ENCODE peak calls at places on chromosomes 7 and 10, in four cellular contexts. L is CD8-positive, alpha-beta memory T cell; M is lower lobe of right lung; W is GM23248. E is an unnamed sample.

GRCh38 chr10:58322072-58322834 is 12.6 kb upstream of the UBE2D1 start:
- DNase-seq in L (no peak), M (no peak), W (no peak), E (no peak)

GRCh38 chr10:30182191-30183075 is 123.0 kb upstream of the JCAD start:
- DNase-seq in L (no peak), M (no peak), W (peak; percentile 95), E (no peak)

GRCh38 chr7:2860627-2861133 is 16.6 kb upstream of the GNA12 start:
- DNase-seq in L (no peak), M (no peak), W (no peak), E (peak; percentile 43)

GRCh38 chr10:25339966-25340365 is 165.2 kb downstream of the GPR158 start:
- DNase-seq in L (no peak), M (no peak), W (no peak), E (no peak)

GRCh38 chr10:102777696-102778530 is 34.2 kb downstream of the WBP1L start:
- DNase-seq in L (no peak), M (no peak), W (no peak), E (no peak)

GRCh38 chr7:44157116-44158059 is 16.3 kb upstream of the MYL7 start:
- DNase-seq in L (no peak), M (no peak), W (no peak), E (no peak)

GRCh38 chr10:118220346-118220745 is 121.8 kb downstream of the FAM204A start:
- DNase-seq in L (no peak), M (no peak), W (no peak), E (no peak)

GRCh38 chr7:134051020-134051419 is 76.1 kb upstream of the LRGUK start:
- DNase-seq in L (no peak), M (no peak), W (no peak), E (no peak)

GRCh38 chr10:8070440-8070839 is 16.0 kb downstream of the GATA3 start:
- DNase-seq in L (no peak), M (no peak), W (no peak), E (peak; percentile 36)

GRCh38 chr7:133339772-133340171 is 86.9 kb downstream of the EXOC4 start:
- DNase-seq in L (no peak), M (no peak), W (no peak), E (no peak)

GRCh38 chr7:1924185-1924817 is 254.2 kb downstream of the ELFN1 start:
- DNase-seq in L (peak; percentile 42), M (no peak), W (no peak), E (no peak)

GRCh38 chr10:125115409-125115808 is 45.0 kb downstream of the CTBP2 start:
- DNase-seq in L (no peak), M (no peak), W (no peak), E (no peak)

GRCh38 chr7:79425665-79426064 is 27.8 kb downstream of the MAGI2 start:
- DNase-seq in L (no peak), M (no peak), W (no peak), E (no peak)

GRCh38 chr7:146655928-146656797 is 539.6 kb downstream of the CNTNAP2 start:
- DNase-seq in L (no peak), M (no peak), W (no peak), E (no peak)

GRCh38 chr7:69599211-69599878 is 1.1 kb downstream of the AUTS2 start:
- DNase-seq in L (no peak), M (no peak), W (peak; percentile 41), E (peak; percentile 67)

GRCh38 chr7:158087196-158087595 is 500.4 kb downstream of the PTPRN2 start:
- DNase-seq in L (no peak), M (peak; percentile 14), W (no peak), E (peak; percentile 21)

GRCh38 chr10:118844731-118845573 is 90.2 kb upstream of the CACUL1 start:
- DNase-seq in L (no peak), M (no peak), W (no peak), E (no peak)

GRCh38 chr7:28505014-28505413 is 92.7 kb downstream of the CREB5 start:
- DNase-seq in L (no peak), M (no peak), W (no peak), E (no peak)

GRCh38 chr10:30227481-30227880 is 121.6 kb downstream of the MTPAP start:
- DNase-seq in L (no peak), M (no peak), W (peak; percentile 61), E (no peak)

GRCh38 chr10:131195552-131196159 is 115.9 kb downstream of the TCERG1L start:
- DNase-seq in L (no peak), M (no peak), W (no peak), E (peak; percentile 56)

GRCh38 chr10:30607814-30608213 is 21.7 kb downstream of the LYZL2 start:
- DNase-seq in L (no peak), M (no peak), W (no peak), E (no peak)

GRCh38 chr10:373015-373414 is 237.8 kb downstream of the ZMYND11 start:
- DNase-seq in L (no peak), M (no peak), W (peak; percentile 50), E (no peak)

GRCh38 chr10:119489572-119490326 is 52.8 kb downstream of the RGS10 start:
- DNase-seq in L (peak; percentile 73), M (no peak), W (peak; percentile 54), E (peak; percentile 71)

GRCh38 chr7:155198206-155198892 is 99.3 kb upstream of the INSIG1 start:
- DNase-seq in L (no peak), M (no peak), W (no peak), E (no peak)

GRCh38 chr10:3154661-3155060 is 17.9 kb downstream of the PITRM1 start:
- DNase-seq in L (no peak), M (no peak), W (no peak), E (no peak)

GRCh38 chr7:16851829-16852228 is 30.0 kb downstream of the AGR3 start:
- DNase-seq in L (no peak), M (no peak), W (no peak), E (no peak)

GRCh38 chr7:1448958-1449357 is 10.3 kb downstream of the MICALL2 start:
- DNase-seq in L (no peak), M (no peak), W (no peak), E (no peak)

GRCh38 chr7:134186801-134187200 is 59.7 kb downstream of the LRGUK start:
- DNase-seq in L (no peak), M (no peak), W (no peak), E (no peak)

GRCh38 chr10:7953447-7953846 is 101.0 kb upstream of the GATA3 start:
- DNase-seq in L (no peak), M (no peak), W (no peak), E (no peak)

GRCh38 chr7:102101111-102101551 is 185.5 kb upstream of the SH2B2 start:
- DNase-seq in L (no peak), M (no peak), W (no peak), E (no peak)

GRCh38 chr10:86252573-86252972 is 114.0 kb downstream of the GRID1 start:
- DNase-seq in L (no peak), M (no peak), W (no peak), E (no peak)

GRCh38 chr10:31090894-31091607 is 59.4 kb upstream of the ZNF438 start:
- DNase-seq in L (no peak), M (no peak), W (no peak), E (no peak)

GRCh38 chr10:36802523-36803153 is 322.8 kb upstream of the ANKRD30A start:
- DNase-seq in L (no peak), M (no peak), W (peak; percentile 6), E (peak; percentile 73)

GRCh38 chr10:33542747-33543505 is 208.5 kb upstream of the NRP1 start:
- DNase-seq in L (no peak), M (no peak), W (peak; percentile 56), E (no peak)

GRCh38 chr10:132679640-132680039 is 106.3 kb downstream of the NKX6-2 start:
- DNase-seq in L (no peak), M (peak; percentile 16), W (no peak), E (peak; percentile 12)

GRCh38 chr10:75355706-75356105 is 45.9 kb downstream of the ZNF503 start:
- DNase-seq in L (no peak), M (no peak), W (peak; percentile 23), E (no peak)

GRCh38 chr10:44374155-44374554 is 10.7 kb downstream of the CXCL12 start:
- DNase-seq in L (no peak), M (no peak), W (no peak), E (no peak)

GRCh38 chr10:43262043-43262901 is 4.6 kb downstream of the RASGEF1A start:
- DNase-seq in L (no peak), M (no peak), W (no peak), E (no peak)

GRCh38 chr7:103964269-103964668 is 25.2 kb downstream of the RELN start:
- DNase-seq in L (no peak), M (no peak), W (no peak), E (no peak)

GRCh38 chr7:98758157-98758556 is 111.7 kb downstream of the TMEM130 start:
- DNase-seq in L (no peak), M (no peak), W (no peak), E (no peak)

GRCh38 chr10:76743169-76743568 is 894.4 kb downstream of the KCNMA1 start:
- DNase-seq in L (no peak), M (no peak), W (peak; percentile 19), E (no peak)
- H3K27me3 ChIP-seq in L (no peaks in the 10 kb centered on the region), M (no peaks in the 10 kb centered on the region), W (peaks cover 13% of the 10 kb centered on the region), E (no peaks in the 10 kb centered on the region)

DNA sequence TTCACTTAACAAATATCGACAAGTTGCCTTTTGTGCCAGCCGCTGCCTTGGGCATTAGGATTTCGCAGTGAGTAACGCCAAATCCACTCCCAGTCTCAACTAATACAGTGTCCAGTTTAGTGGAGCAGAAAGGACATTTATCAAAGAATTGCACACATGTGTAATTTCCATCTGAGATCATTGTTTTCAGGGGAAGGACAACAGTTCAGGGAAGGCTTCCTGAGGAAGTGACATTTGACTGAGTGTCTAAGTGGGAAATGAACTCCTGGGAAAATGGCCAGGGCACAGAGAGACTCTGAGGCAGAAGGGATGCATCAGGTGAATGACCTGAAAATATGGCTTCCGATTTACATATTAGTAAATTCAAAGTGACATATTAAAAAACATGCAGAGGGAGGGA is 89.4 kb downstream of the ITGA8 start:
- DNase-seq in L (no peak), M (no peak), W (no peak), E (no peak)
- H3K27me3 ChIP-seq in L (no peaks in the 10 kb centered on the region), M (no peaks in the 10 kb centered on the region), W (no peaks in the 10 kb centered on the region), E (no peaks in the 10 kb centered on the region)

DNA sequence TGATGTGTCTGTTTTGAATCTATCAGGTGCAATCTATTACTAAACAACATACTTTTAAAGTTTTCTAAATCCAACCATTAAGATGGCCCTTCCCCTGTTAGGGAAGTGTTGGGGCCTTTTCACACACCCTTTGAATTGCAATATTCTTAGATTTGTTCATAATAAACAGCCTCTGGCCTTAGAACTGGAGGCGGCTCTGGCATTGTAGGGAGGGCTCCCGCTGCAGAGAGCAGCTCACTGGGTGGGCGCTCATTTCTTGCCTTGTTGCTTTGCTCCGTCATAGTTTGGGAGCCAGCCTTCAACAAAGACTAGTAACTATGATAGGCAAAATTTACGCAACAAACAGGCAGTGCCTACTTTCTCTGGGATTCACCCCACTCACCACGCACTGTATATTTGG is 4.2 kb upstream of the HOXA10 start:
- DNase-seq in L (no peak), M (no peak), W (peak; percentile 95), E (peak; percentile 83)
- H3K27me3 ChIP-seq in L (peaks cover 48% of the 10 kb centered on the region), M (peaks cover 99% of the 10 kb centered on the region), W (no peaks in the 10 kb centered on the region), E (no peaks in the 10 kb centered on the region)

GRCh38 chr10:100837300-100837699 is 75.5 kb upstream of the SLF2 start:
- DNase-seq in L (no peak), M (no peak), W (no peak), E (no peak)

GRCh38 chr10:100841528-100841927 is 71.2 kb upstream of the SLF2 start:
- DNase-seq in L (no peak), M (no peak), W (no peak), E (no peak)

GRCh38 chr10:100838986-100839385 is 73.8 kb upstream of the SLF2 start:
- DNase-seq in L (no peak), M (no peak), W (no peak), E (no peak)

GRCh38 chr10:100835810-100836209 is 77.0 kb upstream of the SLF2 start:
- DNase-seq in L (no peak), M (no peak), W (no peak), E (no peak)

GRCh38 chr10:100836891-100837290 is 75.9 kb upstream of the SLF2 start:
- DNase-seq in L (no peak), M (no peak), W (no peak), E (no peak)
- H3K27me3 ChIP-seq in L (peaks cover 6% of the 10 kb centered on the region), M (peaks cover 24% of the 10 kb centered on the region), W (peaks cover 53% of the 10 kb centered on the region), E (peaks cover 30% of the 10 kb centered on the region)